ENCODE peak calls at places on chromosome 19, in nine cellular contexts. R is tibial artery; N is Calu3; B is CD4-positive, alpha-beta T cell; L is colonic mucosa; J is cardiac fibroblast; H is ovary; F is H9; M is mammary epithelial cell. Q is an unnamed sample.

GRCh38 chr19:2805991-2806649 is 13.5 kb upstream of the ZNF554 start:
- DNase-seq in L (no peak), F (no peak), J (no peak), B (no peak), H (no peak), M (no peak), N (no peak), R (no peak), Q (no peak)

GRCh38 chr19:30406220-30406944 is 34.2 kb downstream of the ZNF536 start:
- DNase-seq in N (no peak), F (no peak), B (no peak), M (no peak), R (no peak), L (no peak), J (no peak), H (no peak), Q (no peak)

GRCh38 chr19:44113138-44113783 is at the start of gene ZNF225:
- DNase-seq in N (peak; percentile 96), L (peak; percentile 98), R (peak; percentile 96), F (peak; percentile 99), H (peak; percentile 93), M (peak; percentile 98), B (peak; percentile 55), J (peak; percentile 99), Q (peak; percentile 89)

GRCh38 chr19:30228726-30229523 is 143.3 kb upstream of the ZNF536 start:
- DNase-seq in N (no peak), M (no peak), J (peak; percentile 15), B (no peak), R (no peak), F (no peak), H (no peak), L (no peak), Q (no peak)

GRCh38 chr19:49638360-49638759 is 1.6 kb downstream of the RRAS start:
- DNase-seq in M (no peak), R (no peak), B (no peak), J (peak; percentile 34), N (no peak), H (no peak), F (no peak), L (peak; percentile 42), Q (no peak)

GRCh38 chr19:2477141-2477710 is 1.3 kb downstream of the GADD45B start:
- DNase-seq in F (no peak), B (peak; percentile 30), M (peak; percentile 60), L (peak; percentile 77), H (peak; percentile 56), N (peak; percentile 48), J (peak; percentile 42), R (no peak), Q (no peak)

GRCh38 chr19:41879670-41880328 is 2.7 kb downstream of the CD79A start:
- DNase-seq in B (no peak), F (no peak), L (no peak), M (no peak), J (no peak), N (no peak), H (no peak), R (no peak), Q (no peak)

GRCh38 chr19:42397315-42398166 is 7.4 kb upstream of the CNFN start:
- DNase-seq in N (no peak), L (peak; percentile 26), J (no peak), M (no peak), B (no peak), F (no peak), R (peak; percentile 33), H (peak; percentile 41), Q (no peak)

GRCh38 chr19:17049711-17050280 is 23.2 kb upstream of the CPAMD8 start:
- DNase-seq in M (peak; percentile 11), F (no peak), N (no peak), B (no peak), L (peak; percentile 47), R (no peak), H (no peak), J (peak; percentile 54), Q (no peak)

DNA sequence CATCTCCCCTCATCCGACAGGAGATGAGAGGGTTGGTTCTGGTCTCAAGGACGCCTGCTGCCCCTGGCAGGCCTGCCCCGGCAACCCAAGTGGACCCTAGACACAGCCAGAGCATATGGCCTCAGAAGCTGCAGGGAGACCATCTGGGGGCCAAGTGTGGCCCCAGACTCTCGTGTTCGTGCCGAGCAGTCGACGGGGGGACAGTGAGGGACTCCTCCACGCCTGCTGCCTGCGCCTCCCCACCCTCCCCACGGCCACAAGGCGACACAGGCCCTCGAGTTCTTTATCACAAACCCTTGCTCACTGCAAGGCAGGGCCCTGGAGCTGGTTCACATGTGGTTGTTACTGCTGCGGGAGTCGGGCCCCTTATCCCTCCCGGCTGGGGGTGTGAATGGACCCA is 9.3 kb downstream of the CAPS start:
- DNase-seq in B (no peak), L (no peak), R (no peak), J (no peak), F (no peak), N (no peak), H (no peak), M (no peak), Q (no peak)
- TF ChIP-seq CTCF in B (no peak), L (no peak), R (no peak), J (no peak), F (no peak), N (no peak), H (no peak), M (no peak), Q (no peak)

DNA sequence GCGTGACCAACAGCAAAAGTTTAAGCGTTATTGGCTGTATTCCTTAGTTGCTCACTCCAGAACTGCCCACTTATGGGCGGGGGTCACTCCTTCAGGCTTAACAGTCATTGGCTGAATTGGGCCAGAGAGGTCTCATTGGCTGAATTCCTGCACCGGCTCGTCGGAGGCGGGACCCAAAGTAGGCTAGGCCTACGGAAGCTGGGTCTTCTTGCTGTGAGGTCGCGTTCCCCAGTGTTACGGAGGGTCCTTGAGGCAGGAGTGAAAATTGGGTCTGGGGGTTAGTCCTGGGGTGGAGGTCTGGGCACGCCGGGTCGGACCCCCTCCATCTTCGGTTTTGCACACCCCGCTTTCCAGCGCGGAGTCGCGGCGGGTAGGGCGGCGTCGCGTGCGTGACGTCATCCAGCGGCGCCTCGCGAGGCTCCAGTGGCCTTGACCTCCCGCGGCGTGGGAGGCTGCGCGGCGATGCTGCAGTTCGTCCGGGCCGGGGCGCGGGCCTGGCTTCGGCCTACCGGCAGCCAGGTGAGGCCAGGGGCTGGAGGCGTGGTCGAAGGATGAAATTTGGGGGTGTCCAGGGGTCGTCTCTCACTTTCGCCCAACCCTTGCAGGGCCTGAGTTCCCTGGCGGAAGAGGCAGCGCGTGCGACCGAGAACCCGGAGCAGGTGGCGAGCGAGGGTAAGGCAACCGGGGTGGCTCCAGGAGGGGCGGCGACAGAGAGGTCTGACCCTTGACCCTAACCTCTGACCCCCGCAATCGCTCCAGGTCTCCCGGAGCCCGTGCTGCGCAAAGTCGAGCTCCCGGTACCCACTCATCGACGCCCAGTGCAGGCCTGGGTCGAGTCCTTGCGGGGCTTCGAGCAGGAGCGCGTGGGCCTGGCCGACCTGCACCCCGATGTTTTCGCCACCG is at the start of gene MRPL4:
- DNase-seq in H (peak; percentile 96), R (peak; percentile 97), N (peak; percentile 88), J (peak; percentile 99), F (peak; percentile 98), B (peak; percentile 90), L (peak; percentile 98), M (peak; percentile 99), Q (peak; percentile 93)
- TF ChIP-seq CTCF in H (peak; percentile 54), R (no peak), N (no peak), J (no peak), F (no peak), B (no peak), L (no peak), M (no peak), Q (no peak)

DNA sequence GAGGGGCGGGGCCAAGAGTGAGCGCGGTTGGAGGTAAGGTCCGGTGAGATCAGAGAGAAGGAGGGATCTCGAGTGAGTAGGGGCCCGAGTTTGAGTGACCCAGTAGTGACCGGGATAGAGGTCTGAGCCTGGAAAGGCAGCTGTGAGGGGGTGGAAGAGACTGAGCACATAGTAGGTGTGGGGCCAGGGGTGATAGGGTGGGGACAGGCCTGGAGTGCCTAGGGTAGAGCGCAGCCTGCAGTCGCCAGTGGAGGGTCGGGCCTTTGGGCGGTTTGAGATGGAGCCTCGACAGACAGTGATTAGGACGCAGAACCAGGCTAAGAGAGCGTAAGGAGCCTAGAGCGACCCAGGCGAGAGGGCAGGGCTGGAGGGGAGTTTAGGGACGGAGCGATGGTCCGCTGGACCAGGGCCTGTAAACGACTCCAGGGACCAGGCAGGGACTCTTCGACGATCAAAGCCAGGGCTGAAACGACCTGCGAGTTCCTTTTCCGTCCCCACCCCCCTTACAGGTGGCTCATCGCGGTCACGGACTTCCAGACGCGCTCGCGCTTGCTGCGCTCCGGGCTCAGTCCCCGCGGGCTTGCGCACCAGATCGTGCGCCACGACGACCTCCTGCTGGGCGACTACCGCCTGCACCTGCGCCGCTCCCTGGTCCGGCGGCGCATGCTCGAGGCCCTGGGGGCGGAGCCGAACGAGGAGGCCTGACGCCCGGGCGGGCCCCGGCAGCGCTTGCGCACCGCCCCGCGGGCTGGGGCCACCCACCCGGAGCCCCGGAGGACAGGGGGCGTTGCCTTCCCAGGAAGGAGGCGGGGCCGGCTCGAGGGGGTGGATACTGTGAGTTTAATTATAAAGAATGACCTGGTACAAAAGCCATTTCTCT is 9.4 kb downstream of the C19orf81 start:
- DNase-seq in B (peak; percentile 14), M (peak; percentile 35), L (peak; percentile 49), H (peak; percentile 70), N (no peak), R (peak; percentile 30), J (peak; percentile 82), F (peak; percentile 94), Q (no peak)
- TF ChIP-seq CTCF in B (no peak), M (no peak), L (no peak), H (no peak), N (no peak), R (no peak), J (no peak), F (no peak), Q (no peak)

GRCh38 chr19:1085053-1085658 is 10.0 kb downstream of the POLR2E start:
- DNase-seq in H (no peak), N (no peak), L (no peak), B (no peak), J (no peak), M (no peak), F (no peak), R (no peak), Q (no peak)
- TF ChIP-seq CTCF in H (no peak), N (no peak), L (no peak), B (no peak), J (no peak), M (no peak), F (no peak), R (no peak), Q (no peak)

GRCh38 chr19:50797429-50798115 is 7.4 kb downstream of the ACP4 start:
- DNase-seq in F (no peak), M (no peak), B (no peak), N (no peak), R (no peak), H (no peak), L (no peak), J (no peak), Q (no peak)

GRCh38 chr19:50795665-50796073 is 5.5 kb downstream of the ACP4 start:
- DNase-seq in R (no peak), H (no peak), J (no peak), B (no peak), N (no peak), L (no peak), F (no peak), M (no peak), Q (no peak)

GRCh38 chr19:50796634-50797428 is 6.6 kb downstream of the ACP4 start:
- DNase-seq in M (no peak), R (no peak), L (no peak), H (no peak), N (no peak), J (no peak), B (no peak), F (no peak), Q (no peak)

GRCh38 chr19:50794778-50795664 is 4.8 kb downstream of the ACP4 start:
- DNase-seq in M (no peak), R (no peak), L (no peak), N (peak; percentile 68), B (no peak), F (no peak), J (no peak), H (peak; percentile 26), Q (no peak)

GRCh38 chr19:50796128-50796633 is 6.0 kb downstream of the ACP4 start:
- DNase-seq in N (no peak), M (no peak), R (no peak), L (no peak), F (no peak), B (no peak), J (no peak), H (no peak), Q (no peak)
- TF ChIP-seq CTCF in N (no peak), M (no peak), R (no peak), L (no peak), F (peak; percentile 31), B (no peak), J (no peak), H (no peak), Q (no peak)

Q was measured in thoracic aorta.